ENCODE peak calls at places on chromosomes 2 and 18, in seven cellular contexts. N is IMR-90, H is H1, A is trophoblast cell, J is mesendoderm, B is H9, F is neuronal stem cell. C is an unnamed sample.
A peak's percentile ranks its signal among the peaks of the same experiment; 100 is the strongest.

GRCh38 chr2:66576381-66577330 is 141.7 kb downstream of the MEIS1 start:
- DNase-seq in N (peak; percentile 79), H (peak; percentile 75), A (no peak), J (peak; percentile 66), B (peak; percentile 54), F (no peak), C (peak; percentile 72)

GRCh38 chr2:47964722-47965434 is 58.6 kb upstream of the FBXO11 start:
- DNase-seq in N (no peak), H (no peak), A (no peak), J (no peak), B (no peak), F (no peak), C (no peak)

GRCh38 chr18:77679869-77680268 is 430.2 kb downstream of the GALR1 start:
- DNase-seq in N (no peak), H (no peak), A (no peak), J (no peak), B (no peak), F (no peak), C (no peak)

GRCh38 chr2:25912851-25913695 is 34.8 kb upstream of the ASXL2 start:
- DNase-seq in N (peak; percentile 37), H (no peak), A (peak; percentile 50), J (peak; percentile 85), B (peak; percentile 73), F (no peak), C (peak; percentile 22)

GRCh38 chr2:217805679-217806479 is 196.9 kb downstream of the TNS1 start:
- DNase-seq in N (no peak), H (no peak), A (no peak), J (no peak), B (no peak), F (no peak), C (no peak)

GRCh38 chr2:30277582-30277981 is 46.2 kb downstream of the LBH start:
- DNase-seq in N (no peak), H (no peak), A (no peak), J (no peak), B (no peak), F (no peak), C (no peak)

GRCh38 chr2:204468689-204469429 is 76.4 kb upstream of the PARD3B start:
- DNase-seq in N (peak; percentile 86), H (no peak), A (no peak), J (no peak), B (no peak), F (no peak), C (peak; percentile 59)

GRCh38 chr2:25586726-25587144 is 86.6 kb downstream of the DTNB start:
- DNase-seq in N (peak; percentile 47), H (no peak), A (peak; percentile 88), J (no peak), B (no peak), F (no peak), C (no peak)

GRCh38 chr2:29012211-29012681 is 31.1 kb downstream of the TOGARAM2 start:
- DNase-seq in N (no peak), H (no peak), A (no peak), J (no peak), B (no peak), F (no peak), C (no peak)

GRCh38 chr2:184734338-184734737 is 136.0 kb downstream of the ZNF804A start:
- DNase-seq in N (no peak), H (no peak), A (no peak), J (no peak), B (no peak), F (no peak), C (no peak)

GRCh38 chr18:6628189-6628588 is 101.3 kb upstream of the ARHGAP28 start:
- DNase-seq in N (no peak), H (no peak), A (no peak), J (no peak), B (no peak), F (no peak), C (no peak)
- H4K8ac ChIP-seq in N (peak overlapping the region; percentile 24), H (no peak overlapping the region), A (no peak overlapping the region), J (no peak overlapping the region), B (no peak overlapping the region), F (no peak overlapping the region), C (no peak overlapping the region)

GRCh38 chr2:75560768-75561565 is at the start of gene EVA1A:
- DNase-seq in N (peak; percentile 81), H (no peak), A (peak; percentile 91), J (peak; percentile 82), B (peak; percentile 83), F (peak; percentile 52), C (peak; percentile 78)
- H3K27ac ChIP-seq in N (peak within 1 kb of the TSS; percentile 99), H (no peak within 1 kb of the TSS), A (peak within 1 kb of the TSS; percentile 60), J (no peak within 1 kb of the TSS), B (no peak within 1 kb of the TSS), F (no peak within 1 kb of the TSS), C (peak within 1 kb of the TSS; percentile 92)

GRCh38 chr2:64540615-64541014 is 16.5 kb downstream of the AFTPH start:
- DNase-seq in N (no peak), H (no peak), A (no peak), J (no peak), B (no peak), F (no peak), C (no peak)
- H4K8ac ChIP-seq in N (no peak overlapping the region), H (no peak overlapping the region), A (no peak overlapping the region), J (no peak overlapping the region), B (no peak overlapping the region), F (no peak overlapping the region), C (no peak overlapping the region)

GRCh38 chr2:232846055-232846454 is 24.0 kb upstream of the SNORC start:
- DNase-seq in N (no peak), H (no peak), A (no peak), J (no peak), B (no peak), F (no peak), C (no peak)
- H3K27ac ChIP-seq in N (no peak overlapping the region), H (no peak overlapping the region), A (no peak overlapping the region), J (no peak overlapping the region), B (no peak overlapping the region), F (no peak overlapping the region), C (no peak overlapping the region)